ENCODE peak calls at places on chromosome 21, in five cellular contexts. F, E, M, C and K are unnamed samples.

GRCh38 chr21:42056996-42057689 is 14.0 kb upstream of the UMODL1 start:
- DNase-seq in M (no peak), C (no peak), F (no peak), E (no peak), K (no peak)

GRCh38 chr21:44966135-44967081 is 26.6 kb downstream of the SLX9 start:
- DNase-seq in C (peak), M (no peak), E (no peak), F (no peak), K (peak)

GRCh38 chr21:35326677-35327076 is 277.6 kb upstream of the RUNX1 start:
- DNase-seq in M (no peak), F (no peak), C (no peak), E (no peak), K (no peak)

GRCh38 chr21:30234643-30235042 is 18.7 kb upstream of the CLDN8 start:
- DNase-seq in C (no peak), M (no peak), E (no peak), F (no peak), K (no peak)

GRCh38 chr21:45505416-45506021 is 36.7 kb downstream of the SLC19A1 start:
- DNase-seq in M (no peak), F (no peak), E (no peak), C (peak), K (peak)

GRCh38 chr21:33266784-33267135 is 593 bp downstream of the IL10RB start:
- DNase-seq in M (no peak), F (peak), E (peak), C (no peak), K (no peak)

GRCh38 chr21:32377506-32377905 is 15.3 kb downstream of the URB1 start:
- DNase-seq in E (no peak), C (no peak), M (no peak), F (no peak), K (no peak)

GRCh38 chr21:31554511-31555022 is 104.9 kb upstream of the SOD1 start:
- DNase-seq in E (peak), C (no peak), M (no peak), F (peak), K (no peak)

GRCh38 chr21:42093991-42094417 is 22.9 kb downstream of the UMODL1 start:
- DNase-seq in F (no peak), M (no peak), E (no peak), C (no peak), K (no peak)

GRCh38 chr21:35933466-35933865 is 126.9 kb downstream of the SETD4 start:
- DNase-seq in C (peak), M (no peak), E (no peak), F (no peak), K (peak)

GRCh38 chr21:26170471-26171309 is at the start of gene APP:
- DNase-seq in F (peak), E (peak), M (no peak), C (peak), K (peak)

GRCh38 chr21:37683396-37684114 is 232.7 kb downstream of the KCNJ6 start:
- DNase-seq in C (no peak), E (no peak), M (no peak), F (no peak), K (no peak)

GRCh38 chr21:25967566-25968438 is 202.8 kb downstream of the APP start:
- DNase-seq in M (no peak), C (no peak), F (peak), E (no peak), K (no peak)

GRCh38 chr21:29257701-29258100 is 41.0 kb upstream of the BACH1 start:
- DNase-seq in E (no peak), M (no peak), F (no peak), C (no peak), K (no peak)

GRCh38 chr21:42583992-42584641 is 69.3 kb upstream of the PDE9A start:
- DNase-seq in M (no peak), C (no peak), E (no peak), F (no peak), K (peak)

GRCh38 chr21:43874085-43874785 is 9.2 kb downstream of the AGPAT3 start:
- DNase-seq in M (no peak), F (no peak), C (no peak), E (no peak), K (no peak)

GRCh38 chr21:44764319-44765230 is 37.0 kb downstream of the UBE2G2 start:
- DNase-seq in M (no peak), C (no peak), E (no peak), F (no peak), K (no peak)

GRCh38 chr21:36859744-36860501 is 106.5 kb downstream of the HLCS start:
- DNase-seq in M (peak), E (peak), F (peak), C (peak), K (peak)

GRCh38 chr21:33396966-33397365 is 6.2 kb upstream of the IFNGR2 start:
- DNase-seq in M (no peak), F (no peak), C (no peak), E (no peak), K (no peak)

GRCh38 chr21:37797403-37797802 is 118.9 kb downstream of the KCNJ6 start:
- DNase-seq in M (no peak), F (no peak), E (no peak), C (no peak), K (no peak)

GRCh38 chr21:28393279-28393678 is 599.4 kb downstream of the LTN1 start:
- DNase-seq in E (no peak), M (no peak), F (no peak), C (no peak), K (no peak)

GRCh38 chr21:41877901-41878830 is 978 bp downstream of the PRDM15 start:
- DNase-seq in E (peak), M (no peak), C (peak), F (peak), K (no peak)

GRCh38 chr21:16002872-16003466 is 273.2 kb downstream of the USP25 start:
- DNase-seq in C (no peak), E (no peak), F (no peak), M (no peak), K (no peak)

GRCh38 chr21:38277501-38278111 is 20.8 kb downstream of the KCNJ15 start:
- DNase-seq in C (no peak), E (no peak), M (no peak), F (no peak), K (no peak)

GRCh38 chr21:45977396-45977795 is 4.2 kb upstream of the COL6A1 start:
- DNase-seq in C (peak), E (peak), F (no peak), M (no peak), K (peak)

GRCh38 chr21:42568834-42569731 is 55.4 kb downstream of the SLC37A1 start:
- DNase-seq in F (no peak), M (no peak), C (peak), E (peak), K (peak)

GRCh38 chr21:29656504-29657227 is 283.1 kb downstream of the GRIK1 start:
- DNase-seq in M (no peak), F (no peak), C (no peak), E (no peak), K (no peak)

GRCh38 chr21:45874716-45875415 is 106.7 kb upstream of the COL6A1 start:
- DNase-seq in C (peak), M (no peak), E (no peak), F (no peak), K (no peak)

GRCh38 chr21:39009587-39010225 is 173.5 kb downstream of the PSMG1 start:
- DNase-seq in C (no peak), M (no peak), E (no peak), F (no peak), K (no peak)

GRCh38 chr21:42739061-42739931 is 85.9 kb downstream of the PDE9A start:
- DNase-seq in M (no peak), E (no peak), F (no peak), C (no peak), K (no peak)

GRCh38 chr21:44517175-44517899 is 22.7 kb downstream of the KRTAP10-1 start:
- DNase-seq in F (no peak), M (no peak), C (peak), E (no peak), K (peak)

GRCh38 chr21:42561742-42562141 is 48.1 kb downstream of the SLC37A1 start:
- DNase-seq in E (no peak), C (no peak), F (peak), M (no peak), K (no peak)

GRCh38 chr21:37866027-37866426 is 50.2 kb downstream of the KCNJ6 start:
- DNase-seq in C (no peak), E (no peak), M (no peak), F (no peak), K (no peak)

GRCh38 chr21:45309069-45309521 is 21.4 kb upstream of the POFUT2 start:
- DNase-seq in E (peak), M (peak), F (no peak), C (peak), K (peak)

GRCh38 chr21:34603002-34603709 is 11.8 kb downstream of the RCAN1 start:
- DNase-seq in C (peak), F (peak), E (peak), M (peak), K (peak)

GRCh38 chr21:14737278-14737677 is 191.2 kb upstream of the SAMSN1 start:
- DNase-seq in C (no peak), M (no peak), E (no peak), F (no peak), K (no peak)

GRCh38 chr21:42627527-42628289 is 25.7 kb upstream of the PDE9A start:
- DNase-seq in F (no peak), C (no peak), E (no peak), M (no peak), K (peak)